ENCODE peak calls at places on chromosomes 3 and 15, in seven cellular contexts. Q, T, J, V, Z, I and C are unnamed samples.

GRCh38 chr3:70861855-70862254 is 549.4 kb upstream of the MDFIC2 start:
- DNase-seq in Q (no peak), T (no peak), J (no peak), V (no peak), Z (no peak), I (no peak), C (no peak)

GRCh38 chr3:102200560-102200959 is 234.3 kb upstream of the ZPLD1 start:
- DNase-seq in Q (no peak), T (no peak), J (no peak), V (no peak), Z (no peak), I (no peak), C (no peak)

GRCh38 chr3:126014252-126014651 is 45.3 kb downstream of the ROPN1B start:
- DNase-seq in Q (no peak), T (no peak), J (no peak), V (no peak), Z (peak; percentile 68), I (no peak), C (no peak)

GRCh38 chr3:129429597-129429996 is 1.2 kb upstream of the EFCAB12 start:
- DNase-seq in Q (no peak), T (no peak), J (no peak), V (no peak), Z (no peak), I (no peak), C (no peak)

GRCh38 chr3:177379045-177379444 is 181.8 kb upstream of the TBL1XR1 start:
- DNase-seq in Q (no peak), T (no peak), J (no peak), V (no peak), Z (no peak), I (no peak), C (no peak)

GRCh38 chr3:141933421-141934300 is 57.2 kb downstream of the ATP1B3 start:
- DNase-seq in Q (no peak), T (no peak), J (no peak), V (no peak), Z (no peak), I (no peak), C (no peak)

GRCh38 chr15:92079047-92079446 is 225.5 kb downstream of the SLCO3A1 start:
- DNase-seq in Q (no peak), T (peak; percentile 35), J (no peak), V (no peak), Z (peak; percentile 68), I (no peak), C (no peak)

GRCh38 chr3:120214161-120214560 is 70.9 kb downstream of the GPR156 start:
- DNase-seq in Q (no peak), T (no peak), J (no peak), V (no peak), Z (peak; percentile 31), I (no peak), C (no peak)

GRCh38 chr3:15454965-15455364 is 27.6 kb downstream of the EAF1 start:
- DNase-seq in Q (peak; percentile 17), T (no peak), J (no peak), V (no peak), Z (no peak), I (no peak), C (no peak)

GRCh38 chr15:56428821-56429458 is 36.0 kb downstream of the MNS1 start:
- DNase-seq in Q (no peak), T (peak; percentile 10), J (no peak), V (no peak), Z (peak; percentile 52), I (no peak), C (no peak)

GRCh38 chr15:87757084-87757483 is 499.5 kb downstream of the NTRK3 start:
- DNase-seq in Q (no peak), T (no peak), J (no peak), V (no peak), Z (no peak), I (no peak), C (no peak)

GRCh38 chr3:49378249-49378899 is 20.2 kb upstream of the GPX1 start:
- DNase-seq in Q (peak; percentile 79), T (no peak), J (no peak), V (no peak), Z (no peak), I (no peak), C (peak; percentile 69)

GRCh38 chr3:13539285-13539625 is 9.7 kb upstream of the FBLN2 start:
- DNase-seq in Q (peak; percentile 63), T (no peak), J (no peak), V (no peak), Z (no peak), I (no peak), C (no peak)

GRCh38 chr3:10508619-10509260 is 3.4 kb upstream of the ATP2B2 start:
- DNase-seq in Q (no peak), T (no peak), J (no peak), V (no peak), Z (no peak), I (no peak), C (no peak)

GRCh38 chr3:196985954-196986885 is 17.6 kb upstream of the PIGZ start:
- DNase-seq in Q (no peak), T (no peak), J (no peak), V (no peak), Z (no peak), I (no peak), C (peak; percentile 15)

GRCh38 chr3:20935791-20936190 is 749.8 kb upstream of the SGO1 start:
- DNase-seq in Q (no peak), T (no peak), J (no peak), V (no peak), Z (no peak), I (no peak), C (no peak)

GRCh38 chr15:40695469-40695910 is 516 bp downstream of the RAD51 start:
- DNase-seq in Q (no peak), T (no peak), J (no peak), V (no peak), Z (peak; percentile 33), I (no peak), C (no peak)

GRCh38 chr3:63912768-63913588 is 795 bp upstream of the SCAANT1 start:
- DNase-seq in Q (peak; percentile 82), T (peak; percentile 32), J (peak; percentile 71), V (peak; percentile 43), Z (no peak), I (peak; percentile 67), C (peak; percentile 90)

GRCh38 chr3:126212629-126213375 is 32.4 kb upstream of the ALDH1L1 start:
- DNase-seq in Q (peak; percentile 72), T (no peak), J (peak; percentile 60), V (no peak), Z (peak; percentile 60), I (no peak), C (no peak)

GRCh38 chr15:58228708-58229107 is 90.5 kb downstream of the AQP9 start:
- DNase-seq in Q (no peak), T (no peak), J (no peak), V (no peak), Z (peak; percentile 58), I (no peak), C (no peak)

GRCh38 chr15:60091150-60091549 is 87.0 kb downstream of the FOXB1 start:
- DNase-seq in Q (no peak), T (no peak), J (no peak), V (no peak), Z (no peak), I (no peak), C (no peak)

GRCh38 chr3:79039192-79039591 is 728.6 kb downstream of the ROBO1 start:
- DNase-seq in Q (no peak), T (no peak), J (no peak), V (no peak), Z (no peak), I (no peak), C (no peak)

GRCh38 chr15:57772223-57772957 is 65.9 kb downstream of the POLR2M start:
- DNase-seq in Q (no peak), T (no peak), J (no peak), V (no peak), Z (peak; percentile 62), I (no peak), C (no peak)

GRCh38 chr3:69033470-69033869 is 18.7 kb downstream of the TMF1 start:
- DNase-seq in Q (no peak), T (no peak), J (no peak), V (no peak), Z (no peak), I (no peak), C (no peak)

GRCh38 chr3:26114851-26115250 is 325.0 kb downstream of the OXSM start:
- DNase-seq in Q (no peak), T (no peak), J (no peak), V (no peak), Z (no peak), I (no peak), C (no peak)

DNA sequence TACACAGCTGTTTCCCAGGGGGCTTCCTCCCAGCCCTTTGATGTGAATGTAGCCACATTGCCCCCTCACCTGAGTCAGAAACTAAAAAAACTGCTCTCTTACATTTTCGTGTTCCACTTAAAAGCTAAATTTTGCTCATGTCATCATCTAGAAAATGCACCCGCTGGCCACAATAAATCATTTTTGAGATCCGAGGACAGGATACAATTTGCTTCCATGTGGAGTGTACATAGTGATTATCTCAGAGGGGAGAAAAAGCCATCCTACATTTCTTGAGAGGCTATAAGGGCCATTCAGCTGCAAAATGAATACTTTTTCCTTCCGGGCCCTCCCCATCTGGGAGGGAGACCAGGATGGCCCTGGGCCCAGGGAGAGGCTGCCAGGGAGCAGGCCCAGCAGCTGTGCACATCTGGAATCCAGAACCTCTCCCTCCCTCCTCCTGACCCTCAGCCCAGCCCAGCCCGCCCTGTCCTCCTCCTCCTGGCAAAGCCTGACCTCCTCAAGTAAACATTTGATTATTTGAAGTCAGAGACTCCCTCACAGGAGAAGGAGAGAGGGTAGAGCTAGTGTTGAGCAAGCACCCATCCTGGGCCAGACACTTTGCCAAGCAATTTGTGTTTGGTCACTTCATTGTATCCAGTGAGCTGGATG is 59.1 kb downstream of the CORO2B start:
- DNase-seq in Q (peak; percentile 82), T (no peak), J (no peak), V (no peak), Z (no peak), I (no peak), C (peak; percentile 84)
- H3K4me1 ChIP-seq in Q (peaks cover 6% of the 10 kb centered on the region), T (no peaks in the 10 kb centered on the region), J (no peaks in the 10 kb centered on the region), V (no peaks in the 10 kb centered on the region), Z (peaks cover 11% of the 10 kb centered on the region), I (peaks cover 9% of the 10 kb centered on the region), C (peaks cover 69% of the 10 kb centered on the region)

GRCh38 chr3:152291238-152291637 is 22.5 kb downstream of the MBNL1 start:
- DNase-seq in Q (no peak), T (no peak), J (no peak), V (no peak), Z (no peak), I (no peak), C (no peak)
- H3K4me1 ChIP-seq in Q (peaks cover 33% of the 10 kb centered on the region), T (peaks cover 14% of the 10 kb centered on the region), J (peaks cover 35% of the 10 kb centered on the region), V (peaks cover 77% of the 10 kb centered on the region), Z (peaks cover 9% of the 10 kb centered on the region), I (no peaks in the 10 kb centered on the region), C (peaks cover 69% of the 10 kb centered on the region)

GRCh38 chr3:114380233-114380645 is 86.4 kb downstream of the TIGIT start:
- DNase-seq in Q (peak; percentile 65), T (peak; percentile 44), J (no peak), V (no peak), Z (peak; percentile 45), I (peak; percentile 57), C (peak; percentile 71)
- H3K4me1 ChIP-seq in Q (peaks cover 3% of the 10 kb centered on the region), T (peaks cover 26% of the 10 kb centered on the region), J (peaks cover 22% of the 10 kb centered on the region), V (peaks cover 4% of the 10 kb centered on the region), Z (peaks cover 54% of the 10 kb centered on the region), I (peaks cover 8% of the 10 kb centered on the region), C (peaks cover 63% of the 10 kb centered on the region)

DNA sequence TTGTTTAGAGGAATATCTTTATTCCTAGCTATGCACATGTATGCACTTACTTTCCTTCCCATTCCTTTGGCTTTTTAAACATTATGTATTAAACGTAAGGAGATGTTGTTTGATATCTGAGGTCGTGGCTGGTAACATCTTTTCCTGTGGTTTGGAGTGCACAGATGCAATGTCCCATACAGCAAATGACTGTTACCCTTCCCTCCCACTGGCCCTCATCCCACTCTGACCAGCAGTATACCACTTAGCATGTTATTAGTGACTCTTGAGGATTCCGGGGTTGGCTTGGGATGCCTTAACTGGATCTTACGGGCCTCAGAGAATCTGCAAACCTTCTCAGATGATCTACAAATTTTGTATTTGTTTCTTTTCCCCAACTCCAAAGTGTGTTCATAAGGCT is 34.5 kb downstream of the TGFBR2 start:
- DNase-seq in Q (no peak), T (no peak), J (no peak), V (no peak), Z (no peak), I (no peak), C (no peak)
- H3K4me1 ChIP-seq in Q (peaks cover 45% of the 10 kb centered on the region), T (no peaks in the 10 kb centered on the region), J (peaks cover 37% of the 10 kb centered on the region), V (peaks cover 100% of the 10 kb centered on the region), Z (peaks cover 29% of the 10 kb centered on the region), I (no peaks in the 10 kb centered on the region), C (peaks cover 58% of the 10 kb centered on the region)